ENCODE peak calls at places on chromosomes 5 and 9, in six cellular contexts. P is ovary, N is suprapubic skin, B is A549, M is tibial nerve, W is upper lobe of left lung. C is an unnamed sample.

GRCh38 chr9:113909421-113909820 is 33.3 kb downstream of the ZNF618 start:
- DNase-seq in P (no peak), N (no peak), B (no peak), M (no peak), W (no peak), C (no peak)

GRCh38 chr5:140298183-140298601 is 4.7 kb downstream of the PFDN1 start:
- DNase-seq in P (no peak), N (no peak), B (no peak), M (no peak), W (no peak), C (no peak)

GRCh38 chr5:146912874-146913273 is 34.3 kb upstream of the PPP2R2B start:
- DNase-seq in P (no peak), N (no peak), B (no peak), M (no peak), W (no peak), C (no peak)

GRCh38 chr5:115435065-115435775 is 109.4 kb downstream of the FEM1C start:
- DNase-seq in P (no peak), N (no peak), B (no peak), M (no peak), W (no peak), C (no peak)

GRCh38 chr9:87824216-87824875 is 58.3 kb upstream of the SPATA31E1 start:
- DNase-seq in P (no peak), N (no peak), B (no peak), M (no peak), W (no peak), C (no peak)

GRCh38 chr5:60092671-60093422 is 199.3 kb upstream of the PDE4D start:
- DNase-seq in P (no peak), N (no peak), B (peak; percentile 38), M (no peak), W (no peak), C (no peak)

GRCh38 chr5:115838885-115839518 is 2.4 kb downstream of the ATG12 start:
- DNase-seq in P (no peak), N (no peak), B (peak; percentile 53), M (no peak), W (no peak), C (peak; percentile 8)

GRCh38 chr5:154370119-154370518 is 75.7 kb upstream of the SAP30L start:
- DNase-seq in P (no peak), N (no peak), B (no peak), M (no peak), W (no peak), C (no peak)

GRCh38 chr5:36156124-36156601 is 4.3 kb downstream of the SKP2 start:
- DNase-seq in P (no peak), N (no peak), B (no peak), M (no peak), W (no peak), C (no peak)

GRCh38 chr5:98328015-98328414 is 445.4 kb upstream of the RGMB start:
- DNase-seq in P (no peak), N (no peak), B (no peak), M (no peak), W (no peak), C (no peak)

GRCh38 chr5:150188146-150188842 is 1.6 kb upstream of the SLC6A7 start:
- DNase-seq in P (no peak), N (no peak), B (no peak), M (no peak), W (no peak), C (peak; percentile 61)

GRCh38 chr9:19498015-19498414 is 89.2 kb downstream of the ACER2 start:
- DNase-seq in P (no peak), N (no peak), B (no peak), M (no peak), W (no peak), C (no peak)

GRCh38 chr9:133127340-133127981 is 6.4 kb upstream of the RALGDS start:
- DNase-seq in P (peak; percentile 60), N (no peak), B (no peak), M (no peak), W (peak; percentile 91), C (peak; percentile 70)

GRCh38 chr9:132982508-132982907 is 4.0 kb downstream of the GFI1B start:
- DNase-seq in P (no peak), N (no peak), B (no peak), M (no peak), W (no peak), C (no peak)

GRCh38 chr9:101191723-101192122 is 163.2 kb downstream of the PLPPR1 start:
- DNase-seq in P (no peak), N (no peak), B (no peak), M (no peak), W (no peak), C (no peak)

GRCh38 chr5:14492341-14492964 is 89.1 kb upstream of the OTULINL start:
- DNase-seq in P (no peak), N (no peak), B (no peak), M (no peak), W (no peak), C (no peak)

GRCh38 chr9:35114113-35114847 is 1.4 kb downstream of the ATOSB start:
- DNase-seq in P (peak; percentile 80), N (peak; percentile 93), B (no peak), M (peak; percentile 73), W (peak; percentile 93), C (peak; percentile 88)

GRCh38 chr9:20623748-20624124 is 1.4 kb upstream of the MLLT3 start:
- DNase-seq in P (no peak), N (no peak), B (peak; percentile 8), M (no peak), W (no peak), C (no peak)

GRCh38 chr5:128637031-128637430 is 99.0 kb upstream of the FBN2 start:
- DNase-seq in P (no peak), N (no peak), B (no peak), M (no peak), W (no peak), C (no peak)

GRCh38 chr5:96823900-96824351 is 16.2 kb upstream of the ERAP1 start:
- DNase-seq in P (no peak), N (no peak), B (peak; percentile 23), M (no peak), W (no peak), C (no peak)

GRCh38 chr5:474826-475661 is 32.1 kb downstream of the EXOC3 start:
- DNase-seq in P (peak; percentile 33), N (peak; percentile 78), B (no peak), M (no peak), W (no peak), C (no peak)

GRCh38 chr5:39132792-39133191 is 58.6 kb upstream of the RICTOR start:
- DNase-seq in P (no peak), N (no peak), B (peak; percentile 25), M (no peak), W (no peak), C (no peak)

GRCh38 chr5:39138892-39139291 is 64.7 kb upstream of the RICTOR start:
- DNase-seq in P (no peak), N (no peak), B (peak; percentile 51), M (no peak), W (no peak), C (no peak)

GRCh38 chr5:39138182-39138487 is 63.9 kb upstream of the RICTOR start:
- DNase-seq in P (no peak), N (no peak), B (no peak), M (no peak), W (no peak), C (no peak)

GRCh38 chr5:39140558-39141168 is 66.5 kb upstream of the RICTOR start:
- DNase-seq in P (no peak), N (no peak), B (no peak), M (no peak), W (no peak), C (no peak)

GRCh38 chr5:39137391-39138181 is 63.4 kb upstream of the RICTOR start:
- DNase-seq in P (no peak), N (no peak), B (peak; percentile 23), M (no peak), W (no peak), C (no peak)
- TF ChIP-seq EP300 in P (no peak), N (no peak), B (no peak), M (no peak), W (no peak), C (no peak)

GRCh38 chr5:131250749-131251148 is 13.1 kb upstream of the CDC42SE2 start:
- DNase-seq in P (no peak), N (no peak), B (no peak), M (no peak), W (no peak), C (no peak)
- H3K27ac ChIP-seq in P (no peak overlapping the region), N (no peak overlapping the region), B (no peak overlapping the region), M (no peak overlapping the region), W (no peak overlapping the region), C (no peak overlapping the region)

GRCh38 chr5:173825215-173825865 is 62.8 kb upstream of the CPEB4 start:
- DNase-seq in P (no peak), N (no peak), B (no peak), M (no peak), W (no peak), C (no peak)

GRCh38 chr5:173823274-173823644 is 64.9 kb upstream of the CPEB4 start:
- DNase-seq in P (no peak), N (no peak), B (no peak), M (no peak), W (no peak), C (no peak)

GRCh38 chr5:173826179-173826920 is 61.8 kb upstream of the CPEB4 start:
- DNase-seq in P (no peak), N (no peak), B (no peak), M (no peak), W (no peak), C (no peak)

GRCh38 chr5:173826921-173827350 is 61.2 kb upstream of the CPEB4 start:
- DNase-seq in P (no peak), N (no peak), B (no peak), M (no peak), W (no peak), C (no peak)

DNA sequence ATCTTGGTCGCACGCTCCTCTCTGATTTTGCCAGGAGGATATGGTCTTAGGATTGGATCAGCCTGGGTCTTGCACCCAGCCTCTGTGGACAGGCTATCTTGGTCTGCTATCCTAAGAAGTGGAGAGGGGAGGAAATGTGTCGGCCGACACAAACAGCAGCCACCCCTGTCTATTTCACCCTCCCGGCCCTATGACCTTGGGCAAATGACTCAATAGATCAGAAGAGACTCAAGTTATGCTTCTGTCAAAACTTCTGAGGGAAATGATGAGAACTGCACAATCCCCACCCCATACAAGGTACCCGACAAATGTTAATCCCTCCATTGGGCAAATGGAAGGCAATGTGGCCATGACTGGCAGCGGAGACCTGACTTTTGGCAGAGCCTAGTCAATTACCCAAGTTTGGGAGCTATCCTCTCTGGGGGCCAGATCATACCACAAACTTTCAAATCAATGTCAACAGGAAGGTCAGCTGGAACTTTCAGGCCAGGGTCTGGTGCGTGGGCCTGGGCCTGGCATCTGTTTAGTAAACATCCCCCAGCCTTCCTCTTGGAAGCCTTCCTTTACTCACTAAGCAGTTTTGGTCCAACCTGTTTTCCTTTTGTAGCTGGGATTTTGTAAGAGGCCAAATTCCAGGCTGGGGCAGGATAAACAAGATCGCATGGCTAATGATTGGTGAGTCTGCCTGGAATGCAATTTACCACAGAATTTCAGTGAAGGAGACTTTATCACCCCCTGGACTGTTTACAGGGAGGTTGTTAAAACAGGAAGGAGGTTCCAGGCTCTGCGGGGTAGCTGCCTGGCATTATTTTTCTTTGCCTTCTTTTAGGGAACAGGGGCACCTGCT is 64.2 kb upstream of the CPEB4 start:
- DNase-seq in P (peak; percentile 23), N (no peak), B (peak; percentile 69), M (no peak), W (no peak), C (peak; percentile 52)
- TF ChIP-seq EP300 in P (no peak), N (no peak), B (peak; percentile 93), M (no peak), W (no peak), C (no peak)

DNA sequence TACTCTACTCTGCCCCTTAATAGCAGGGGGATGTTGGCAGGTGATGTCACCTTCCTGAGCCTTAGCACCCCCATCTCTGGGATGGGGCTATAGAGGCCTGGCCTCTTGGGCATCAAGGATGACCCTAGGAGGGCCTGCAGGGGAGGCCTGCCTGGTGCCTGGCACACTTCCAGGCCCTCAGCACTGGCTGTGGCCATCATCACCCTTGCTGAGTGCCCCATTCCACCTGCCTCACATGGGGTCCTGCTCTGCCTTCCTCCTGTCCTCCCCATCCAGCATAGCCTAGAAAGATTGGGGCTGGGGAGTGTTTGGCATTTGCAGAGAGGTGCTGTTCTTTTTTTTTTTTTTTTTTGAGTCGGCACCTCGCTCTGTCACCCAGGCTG is 17.7 kb upstream of the PHYHD1 start:
- DNase-seq in P (no peak), N (no peak), B (no peak), M (no peak), W (no peak), C (no peak)
- H3K27ac ChIP-seq in P (no peak overlapping the region), N (peak overlapping the region; percentile 87), B (peak overlapping the region; percentile 63), M (peak overlapping the region; percentile 76), W (peak overlapping the region; percentile 81), C (peak overlapping the region; percentile 78)